ENCODE peak calls at places on chromosomes 11 and 22, in ten cellular contexts. J, E, T, I, D, S, Y, X, V and F are unnamed samples.

GRCh38 chr22:20096574-20097420 is 16.8 kb downstream of the DGCR8 start:
- DNase-seq in J (no peak), Y (no peak), S (no peak), V (no peak), E (no peak), D (no peak), X (no peak), I (no peak), T (no peak), F (no peak)

GRCh38 chr11:64223001-64223651 is 2.9 kb downstream of the TRPT1 start:
- DNase-seq in D (no peak), V (peak; percentile 35), E (no peak), J (no peak), I (no peak), Y (no peak), T (no peak), X (peak; percentile 63), S (no peak), F (no peak)

GRCh38 chr11:34468209-34468841 is 29.6 kb downstream of the CAT start:
- DNase-seq in V (no peak), X (no peak), Y (peak; percentile 28), I (no peak), T (peak; percentile 13), S (no peak), E (no peak), J (peak; percentile 14), D (peak; percentile 30), F (no peak)

GRCh38 chr22:37368058-37368457 is 59.2 kb downstream of the ELFN2 start:
- DNase-seq in Y (no peak), I (no peak), V (no peak), T (no peak), X (no peak), D (no peak), E (no peak), S (no peak), J (no peak), F (no peak)

GRCh38 chr11:10426475-10426874 is 28.6 kb upstream of the AMPD3 start:
- DNase-seq in Y (no peak), X (no peak), I (no peak), T (no peak), E (no peak), D (no peak), V (no peak), S (no peak), J (peak; percentile 48), F (no peak)

GRCh38 chr11:47566166-47566546 is 757 bp downstream of the PTPMT1 start:
- DNase-seq in J (no peak), D (no peak), V (no peak), E (no peak), T (no peak), Y (no peak), S (no peak), X (no peak), I (no peak), F (no peak)

GRCh38 chr22:46148885-46149492 is 1.3 kb upstream of the PPARA start:
- DNase-seq in E (no peak), T (peak; percentile 52), Y (no peak), V (no peak), J (no peak), I (no peak), X (no peak), S (no peak), D (no peak), F (no peak)

GRCh38 chr22:40434101-40434500 is 63.7 kb downstream of the SGSM3 start:
- DNase-seq in V (no peak), X (no peak), J (peak; percentile 28), T (no peak), I (no peak), D (no peak), S (no peak), Y (no peak), E (no peak), F (no peak)

GRCh38 chr11:130161441-130161840 is 1.9 kb downstream of the ST14 start:
- DNase-seq in X (no peak), T (no peak), D (no peak), Y (no peak), S (no peak), V (no peak), I (no peak), E (no peak), J (no peak), F (no peak)
- H3K4me1 ChIP-seq in X (peaks cover 14% of the 10 kb centered on the region), T (peaks cover 52% of the 10 kb centered on the region), D (peaks cover 41% of the 10 kb centered on the region), Y (peaks cover 85% of the 10 kb centered on the region), S (peaks cover 21% of the 10 kb centered on the region), V (peaks cover 2% of the 10 kb centered on the region), I (peaks cover 34% of the 10 kb centered on the region), E (no peaks in the 10 kb centered on the region), J (peaks cover 2% of the 10 kb centered on the region), F (peaks cover 18% of the 10 kb centered on the region)

GRCh38 chr11:125262825-125263218 is 98.3 kb downstream of the PKNOX2 start:
- DNase-seq in J (peak; percentile 47), T (no peak), Y (no peak), I (no peak), V (peak; percentile 44), X (no peak), D (no peak), S (no peak), E (peak; percentile 19), F (no peak)

GRCh38 chr11:125261471-125262087 is 97.0 kb downstream of the PKNOX2 start:
- DNase-seq in I (no peak), E (no peak), D (no peak), V (peak; percentile 55), S (no peak), X (no peak), J (no peak), Y (no peak), T (no peak), F (no peak)

GRCh38 chr11:125263268-125263790 is 98.8 kb downstream of the PKNOX2 start:
- DNase-seq in T (peak; percentile 57), Y (no peak), S (no peak), I (no peak), J (peak; percentile 100), D (peak; percentile 69), X (peak; percentile 86), V (peak; percentile 94), E (peak; percentile 72), F (no peak)

GRCh38 chr11:125262194-125262824 is 97.8 kb downstream of the PKNOX2 start:
- DNase-seq in E (peak; percentile 26), J (no peak), Y (no peak), I (no peak), X (no peak), V (peak; percentile 47), D (peak; percentile 28), T (no peak), S (no peak), F (no peak)

DNA sequence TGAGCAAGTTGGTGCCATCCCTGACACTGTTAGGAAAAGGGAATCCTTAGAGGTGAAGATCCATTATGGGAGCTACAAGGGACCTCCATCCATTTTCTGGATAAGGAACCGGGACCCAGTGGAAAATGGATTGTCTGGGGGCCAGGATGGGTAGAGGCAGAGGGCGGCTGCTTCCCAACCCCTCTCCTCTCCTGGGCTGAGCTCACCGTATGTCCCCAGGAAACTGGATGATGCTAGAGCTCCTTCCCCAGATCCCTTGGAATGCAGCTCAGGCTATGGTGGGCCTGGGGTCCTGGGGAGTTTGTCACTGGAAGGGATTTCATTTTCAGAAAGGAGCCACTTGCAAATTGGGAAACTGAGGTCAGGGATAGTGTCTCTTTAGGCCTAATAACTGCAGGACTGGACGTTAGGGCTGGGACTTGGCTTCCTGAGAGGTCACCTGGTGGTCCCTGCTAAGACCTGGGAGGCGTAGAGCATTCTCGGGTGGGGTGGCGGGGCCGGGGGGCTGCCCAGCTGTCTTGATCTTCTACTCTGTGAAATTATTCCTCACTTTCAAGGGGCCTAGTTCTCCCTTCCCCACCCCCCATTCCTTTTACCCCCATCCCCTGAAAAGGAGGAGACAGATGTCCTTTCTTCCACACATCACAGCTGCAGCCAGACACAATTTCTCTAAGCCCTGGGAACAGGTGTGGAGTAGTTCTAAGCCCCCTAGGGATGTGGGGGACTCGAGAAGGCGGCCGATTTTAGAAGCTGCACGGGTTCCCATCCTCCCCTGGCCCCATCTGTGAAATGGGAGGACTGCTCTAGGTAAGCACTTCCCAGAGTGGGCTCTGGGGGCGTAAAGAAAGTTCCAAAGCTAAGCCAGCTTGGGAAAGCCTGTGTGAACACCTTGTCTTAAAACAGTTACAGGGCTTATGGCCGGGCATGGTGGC is 99.8 kb downstream of the PKNOX2 start:
- DNase-seq in S (no peak), I (no peak), Y (no peak), T (no peak), D (no peak), J (no peak), X (no peak), E (no peak), V (no peak), F (no peak)
- TF ChIP-seq CTCF in S (no peak), I (no peak), Y (no peak), T (no peak), D (no peak), J (no peak), X (no peak), E (no peak), V (no peak), F (no peak)

DNA sequence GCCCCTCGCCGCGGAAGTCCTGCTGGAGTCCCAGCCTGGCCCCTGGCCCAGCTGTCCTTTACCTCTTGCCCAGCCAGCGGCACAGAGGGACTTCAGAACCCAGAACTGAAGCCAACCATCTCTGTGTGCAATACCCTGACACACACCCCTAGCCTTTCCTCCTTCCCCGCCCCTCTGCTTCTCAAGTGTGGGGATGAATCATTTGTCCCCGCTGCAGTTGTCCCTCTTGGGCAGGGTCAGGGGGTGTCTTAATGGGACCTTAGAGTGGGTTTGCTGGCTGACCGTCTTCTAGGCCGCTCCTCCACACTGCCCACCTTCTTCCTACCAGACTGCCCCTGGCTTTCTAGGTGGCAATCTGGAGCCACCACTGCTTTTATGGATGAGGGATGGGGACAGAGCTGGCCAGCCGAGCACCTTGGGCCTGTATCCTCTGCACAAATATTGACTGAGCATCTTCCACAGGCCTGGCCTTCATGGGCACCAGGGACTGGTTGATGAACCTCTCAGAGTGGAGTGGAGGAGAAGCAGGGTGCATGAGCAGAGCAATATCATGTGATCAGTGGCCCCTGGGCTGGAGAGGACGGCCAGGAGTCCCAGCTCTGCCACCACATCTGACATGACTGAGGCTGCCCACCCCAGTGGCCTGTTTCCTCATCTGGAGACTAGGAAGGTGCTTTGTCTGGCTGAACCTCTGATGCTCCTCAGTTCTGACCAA is 668 bp upstream of the CHST1 start:
- DNase-seq in X (peak; percentile 74), D (no peak), V (peak; percentile 22), J (no peak), E (no peak), I (no peak), S (no peak), Y (no peak), T (no peak), F (no peak)
- TF ChIP-seq POLR2A in X (no peak), D (no peak), V (no peak), J (no peak), E (no peak), I (no peak), S (no peak), Y (no peak), T (no peak), F (no peak)

GRCh38 chr11:11862995-11863394 is 21.2 kb downstream of the USP47 start:
- DNase-seq in T (no peak), X (no peak), I (no peak), S (no peak), V (no peak), J (no peak), D (no peak), E (no peak), Y (no peak), F (no peak)

GRCh38 chr11:11857769-11858168 is 16.0 kb downstream of the USP47 start:
- DNase-seq in I (no peak), S (no peak), J (no peak), V (no peak), T (no peak), D (peak; percentile 9), X (no peak), Y (no peak), E (no peak), F (no peak)

GRCh38 chr11:11856638-11857037 is 14.9 kb downstream of the USP47 start:
- DNase-seq in T (no peak), X (no peak), S (no peak), D (no peak), E (no peak), V (no peak), J (no peak), I (no peak), Y (no peak), F (no peak)

GRCh38 chr11:11864332-11864731 is 22.6 kb downstream of the USP47 start:
- DNase-seq in V (no peak), J (no peak), I (no peak), T (no peak), Y (no peak), S (no peak), X (no peak), E (no peak), D (no peak), F (no peak)

DNA sequence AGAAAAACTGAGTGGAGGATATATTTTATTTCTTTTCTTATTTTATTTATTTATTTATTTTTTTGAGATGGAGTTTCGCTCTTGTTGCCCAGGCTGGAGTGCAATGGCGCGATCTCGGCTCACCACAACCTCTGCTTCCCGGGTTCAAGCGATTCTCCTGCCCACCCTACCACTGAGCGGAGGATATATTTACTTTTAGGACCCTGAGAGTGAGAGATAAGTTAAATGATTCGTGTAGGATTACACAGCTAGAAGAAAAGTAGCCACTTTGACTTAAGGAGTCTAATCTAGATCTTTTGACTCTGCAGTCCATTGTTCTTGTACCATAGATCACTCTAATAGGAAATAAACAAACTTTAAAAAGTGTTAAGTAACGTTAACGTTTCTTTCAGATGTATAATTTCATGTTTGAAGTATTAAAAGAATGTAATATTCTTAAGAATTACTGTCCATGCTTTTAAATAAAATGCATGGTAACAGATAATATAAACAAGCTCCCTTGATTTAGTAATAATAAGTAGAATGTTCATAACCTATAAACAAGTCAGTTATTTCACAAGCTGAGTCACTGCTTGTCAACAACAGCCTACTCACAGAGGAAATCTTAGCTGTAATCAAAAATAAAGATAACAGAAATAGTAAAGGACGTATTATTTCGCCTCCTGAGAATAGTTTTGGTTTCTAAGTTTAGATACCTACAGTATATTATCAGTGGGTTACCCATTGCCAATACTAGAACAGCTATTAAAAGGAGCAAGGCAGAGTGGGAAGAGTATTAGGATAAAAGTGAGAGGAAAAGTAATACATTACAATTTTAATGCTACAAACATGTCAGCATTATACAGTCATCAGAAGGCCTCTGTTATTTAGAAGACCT is 18.6 kb downstream of the USP47 start:
- DNase-seq in V (no peak), T (no peak), S (no peak), J (peak; percentile 70), I (no peak), X (no peak), Y (no peak), D (no peak), E (no peak), F (no peak)
- H3K4me1 ChIP-seq in V (peaks cover 2% of the 10 kb centered on the region), T (peaks cover 26% of the 10 kb centered on the region), S (peaks cover 38% of the 10 kb centered on the region), J (peaks cover 9% of the 10 kb centered on the region), I (peaks cover 4% of the 10 kb centered on the region), X (peaks cover 33% of the 10 kb centered on the region), Y (no peaks in the 10 kb centered on the region), D (peaks cover 7% of the 10 kb centered on the region), E (no peaks in the 10 kb centered on the region), F (peaks cover 62% of the 10 kb centered on the region)